ENCODE peak calls at places on chromosomes 1 and 21, in eight cellular contexts. One of them, this sample, is unnamed.

GRCh38 chr1:67590329-67590728 is 94.7 kb upstream of the GADD45A start:
- DNase-seq in GM20000: no peak
- DNase-seq in fibroblast of lung: peak
- DNase-seq in tibial nerve: no peak
- DNase-seq in MCF 10A: no peak
- DNase-seq in H9: no peak
- DNase-seq in right atrium auricular region: peak
- DNase-seq in GM13977: no peak
- DNase-seq in this sample: no peak

GRCh38 chr1:63651110-63651776 is 58.0 kb downstream of the PGM1 start:
- DNase-seq in GM20000: no peak
- DNase-seq in fibroblast of lung: peak
- DNase-seq in tibial nerve: no peak
- DNase-seq in MCF 10A: no peak
- DNase-seq in H9: no peak
- DNase-seq in right atrium auricular region: no peak
- DNase-seq in GM13977: no peak
- DNase-seq in this sample: no peak

GRCh38 chr1:21378705-21379494 is 61.0 kb upstream of the NBPF3 start:
- DNase-seq in GM20000: no peak
- DNase-seq in fibroblast of lung: peak
- DNase-seq in tibial nerve: no peak
- DNase-seq in MCF 10A: peak
- DNase-seq in H9: no peak
- DNase-seq in right atrium auricular region: no peak
- DNase-seq in GM13977: no peak
- DNase-seq in this sample: no peak

GRCh38 chr1:233598891-233599541 is 14.9 kb upstream of the KCNK1 start:
- DNase-seq in GM20000: peak
- DNase-seq in fibroblast of lung: peak
- DNase-seq in tibial nerve: no peak
- DNase-seq in MCF 10A: no peak
- DNase-seq in H9: no peak
- DNase-seq in right atrium auricular region: no peak
- DNase-seq in GM13977: peak
- DNase-seq in this sample: no peak

GRCh38 chr1:217009376-217009775 is 286.1 kb upstream of the ESRRG start:
- DNase-seq in GM20000: no peak
- DNase-seq in fibroblast of lung: no peak
- DNase-seq in tibial nerve: no peak
- DNase-seq in MCF 10A: no peak
- DNase-seq in H9: no peak
- DNase-seq in right atrium auricular region: no peak
- DNase-seq in GM13977: no peak
- DNase-seq in this sample: no peak

GRCh38 chr21:26782754-26783153 is 62.5 kb downstream of the ADAMTS1 start:
- DNase-seq in GM20000: no peak
- DNase-seq in fibroblast of lung: no peak
- DNase-seq in tibial nerve: no peak
- DNase-seq in MCF 10A: no peak
- DNase-seq in H9: no peak
- DNase-seq in right atrium auricular region: no peak
- DNase-seq in GM13977: no peak
- DNase-seq in this sample: no peak

GRCh38 chr1:154483941-154484803 is 17.8 kb upstream of the TDRD10 start:
- DNase-seq in GM20000: no peak
- DNase-seq in fibroblast of lung: peak
- DNase-seq in tibial nerve: no peak
- DNase-seq in MCF 10A: peak
- DNase-seq in H9: no peak
- DNase-seq in right atrium auricular region: no peak
- DNase-seq in GM13977: no peak
- DNase-seq in this sample: peak

GRCh38 chr1:107442545-107442944 is 301.7 kb downstream of the NTNG1 start:
- DNase-seq in GM20000: no peak
- DNase-seq in fibroblast of lung: no peak
- DNase-seq in tibial nerve: no peak
- DNase-seq in MCF 10A: no peak
- DNase-seq in H9: no peak
- DNase-seq in right atrium auricular region: no peak
- DNase-seq in GM13977: no peak
- DNase-seq in this sample: no peak

GRCh38 chr21:39593522-39593921 is 19.2 kb upstream of the B3GALT5 start:
- DNase-seq in GM20000: no peak
- DNase-seq in fibroblast of lung: peak
- DNase-seq in tibial nerve: no peak
- DNase-seq in MCF 10A: no peak
- DNase-seq in H9: no peak
- DNase-seq in right atrium auricular region: no peak
- DNase-seq in GM13977: no peak
- DNase-seq in this sample: no peak

GRCh38 chr1:235069577-235070563 is 58.8 kb downstream of the TOMM20 start:
- DNase-seq in GM20000: no peak
- DNase-seq in fibroblast of lung: peak
- DNase-seq in tibial nerve: peak
- DNase-seq in MCF 10A: peak
- DNase-seq in H9: no peak
- DNase-seq in right atrium auricular region: peak
- DNase-seq in GM13977: no peak
- DNase-seq in this sample: peak

GRCh38 chr1:162011337-162012012 is 12.2 kb downstream of the OLFML2B start:
- DNase-seq in GM20000: no peak
- DNase-seq in fibroblast of lung: no peak
- DNase-seq in tibial nerve: no peak
- DNase-seq in MCF 10A: no peak
- DNase-seq in H9: no peak
- DNase-seq in right atrium auricular region: no peak
- DNase-seq in GM13977: no peak
- DNase-seq in this sample: no peak

GRCh38 chr1:85278853-85279314 is 2.5 kb upstream of the BCL10 start:
- DNase-seq in GM20000: peak
- DNase-seq in fibroblast of lung: peak
- DNase-seq in tibial nerve: no peak
- DNase-seq in MCF 10A: peak
- DNase-seq in H9: no peak
- DNase-seq in right atrium auricular region: peak
- DNase-seq in GM13977: peak
- DNase-seq in this sample: no peak

GRCh38 chr1:57599233-57599994 is 175.6 kb upstream of the DAB1 start:
- DNase-seq in GM20000: no peak
- DNase-seq in fibroblast of lung: peak
- DNase-seq in tibial nerve: no peak
- DNase-seq in MCF 10A: no peak
- DNase-seq in H9: peak
- DNase-seq in right atrium auricular region: no peak
- DNase-seq in GM13977: no peak
- DNase-seq in this sample: no peak

GRCh38 chr1:4513326-4514114 is 140.9 kb upstream of the AJAP1 start:
- DNase-seq in GM20000: no peak
- DNase-seq in fibroblast of lung: no peak
- DNase-seq in tibial nerve: no peak
- DNase-seq in MCF 10A: no peak
- DNase-seq in H9: no peak
- DNase-seq in right atrium auricular region: no peak
- DNase-seq in GM13977: no peak
- DNase-seq in this sample: no peak

GRCh38 chr21:41418393-41418792 is 7.6 kb upstream of the MX1 start:
- DNase-seq in GM20000: no peak
- DNase-seq in fibroblast of lung: no peak
- DNase-seq in tibial nerve: no peak
- DNase-seq in MCF 10A: no peak
- DNase-seq in H9: no peak
- DNase-seq in right atrium auricular region: peak
- DNase-seq in GM13977: no peak
- DNase-seq in this sample: no peak

GRCh38 chr21:41418956-41419680 is 6.9 kb upstream of the MX1 start:
- DNase-seq in GM20000: no peak
- DNase-seq in fibroblast of lung: no peak
- DNase-seq in tibial nerve: no peak
- DNase-seq in MCF 10A: no peak
- DNase-seq in H9: no peak
- DNase-seq in right atrium auricular region: peak
- DNase-seq in GM13977: no peak
- DNase-seq in this sample: no peak

GRCh38 chr21:41422546-41423372 is 3.3 kb upstream of the MX1 start:
- DNase-seq in GM20000: no peak
- DNase-seq in fibroblast of lung: no peak
- DNase-seq in tibial nerve: no peak
- DNase-seq in MCF 10A: no peak
- DNase-seq in H9: no peak
- DNase-seq in right atrium auricular region: no peak
- DNase-seq in GM13977: no peak
- DNase-seq in this sample: no peak

GRCh38 chr21:41425588-41425953 is 468 bp upstream of the MX1 start:
- DNase-seq in GM20000: no peak
- DNase-seq in fibroblast of lung: no peak
- DNase-seq in tibial nerve: no peak
- DNase-seq in MCF 10A: no peak
- DNase-seq in H9: no peak
- DNase-seq in right atrium auricular region: no peak
- DNase-seq in GM13977: no peak
- DNase-seq in this sample: no peak

DNA sequence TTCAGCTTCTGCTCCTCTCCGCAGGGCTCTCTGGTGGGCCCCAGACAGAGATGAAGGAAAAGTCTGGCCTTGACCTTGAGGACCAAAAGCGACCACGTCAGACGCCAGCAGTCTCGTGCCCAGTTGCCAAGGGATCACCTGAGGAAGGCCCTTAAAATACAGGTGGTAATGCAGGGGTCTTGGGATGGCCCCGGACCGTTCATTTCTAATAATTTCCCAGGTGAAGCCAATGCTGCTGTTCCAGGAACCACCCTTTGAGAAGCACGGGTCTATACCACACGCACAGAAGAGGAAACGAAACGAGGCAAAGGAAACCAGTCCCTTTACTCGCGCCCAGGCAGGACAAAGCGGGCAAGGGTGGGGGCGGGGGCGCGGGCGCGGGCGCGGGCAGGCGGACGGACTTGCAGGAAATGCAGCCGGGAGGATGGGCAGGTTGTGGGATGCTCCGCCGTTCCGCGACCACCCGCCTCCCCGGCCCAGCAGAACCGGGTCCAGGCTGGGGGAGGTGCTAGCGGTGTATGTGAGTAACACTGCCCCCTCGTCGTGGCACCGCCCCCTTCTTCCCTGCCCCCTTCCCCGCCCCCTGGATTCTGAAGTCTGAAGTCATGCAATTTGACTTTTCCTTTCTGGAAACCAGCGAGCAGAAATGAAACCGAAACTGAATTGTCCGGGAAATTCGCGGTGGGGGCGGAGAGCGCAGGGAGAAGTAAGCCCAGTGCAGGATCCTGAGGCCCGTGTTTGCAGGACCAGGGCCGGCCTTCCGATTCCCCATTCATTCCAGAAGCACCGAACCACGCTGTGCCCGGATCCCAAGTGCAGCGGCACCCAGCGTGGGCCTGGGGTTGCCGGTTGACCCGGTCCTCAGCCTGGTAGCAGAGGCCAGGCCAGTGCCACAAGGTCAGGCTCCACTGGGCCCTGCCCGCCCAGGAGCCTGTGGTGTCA is 5.8 kb upstream of the MX1 start:
- DNase-seq in GM20000: peak
- DNase-seq in fibroblast of lung: peak
- DNase-seq in tibial nerve: peak
- DNase-seq in MCF 10A: peak
- DNase-seq in H9: peak
- DNase-seq in right atrium auricular region: peak
- DNase-seq in GM13977: peak
- DNase-seq in this sample: peak
- TF ChIP-seq CTCF in GM20000: no peak
- TF ChIP-seq CTCF in fibroblast of lung: no peak
- TF ChIP-seq CTCF in tibial nerve: peak
- TF ChIP-seq CTCF in MCF 10A: no peak
- TF ChIP-seq CTCF in H9: no peak
- TF ChIP-seq CTCF in right atrium auricular region: peak
- TF ChIP-seq CTCF in GM13977: no peak
- TF ChIP-seq CTCF in this sample: no peak

GRCh38 chr1:152047954-152048640 is 11.3 kb upstream of the S100A11 start:
- DNase-seq in GM20000: peak
- DNase-seq in fibroblast of lung: peak
- DNase-seq in tibial nerve: peak
- DNase-seq in MCF 10A: peak
- DNase-seq in H9: peak
- DNase-seq in right atrium auricular region: peak
- DNase-seq in GM13977: peak
- DNase-seq in this sample: peak
- TF ChIP-seq CTCF in GM20000: peak
- TF ChIP-seq CTCF in fibroblast of lung: peak
- TF ChIP-seq CTCF in tibial nerve: peak
- TF ChIP-seq CTCF in MCF 10A: peak
- TF ChIP-seq CTCF in H9: peak
- TF ChIP-seq CTCF in right atrium auricular region: peak
- TF ChIP-seq CTCF in GM13977: peak
- TF ChIP-seq CTCF in this sample: no peak

GRCh38 chr1:178399177-178399728 is 97.5 kb downstream of the CLEC20A start:
- DNase-seq in GM20000: no peak
- DNase-seq in fibroblast of lung: no peak
- DNase-seq in tibial nerve: no peak
- DNase-seq in MCF 10A: peak
- DNase-seq in H9: peak
- DNase-seq in right atrium auricular region: no peak
- DNase-seq in GM13977: no peak
- DNase-seq in this sample: no peak

GRCh38 chr1:178393370-178393769 is 103.4 kb downstream of the CLEC20A start:
- DNase-seq in GM20000: no peak
- DNase-seq in fibroblast of lung: no peak
- DNase-seq in tibial nerve: no peak
- DNase-seq in MCF 10A: no peak
- DNase-seq in H9: no peak
- DNase-seq in right atrium auricular region: no peak
- DNase-seq in GM13977: no peak
- DNase-seq in this sample: no peak

GRCh38 chr1:178397678-178398077 is 99.1 kb downstream of the CLEC20A start:
- DNase-seq in GM20000: no peak
- DNase-seq in fibroblast of lung: peak
- DNase-seq in tibial nerve: no peak
- DNase-seq in MCF 10A: peak
- DNase-seq in H9: no peak
- DNase-seq in right atrium auricular region: no peak
- DNase-seq in GM13977: no peak
- DNase-seq in this sample: no peak

GRCh38 chr1:178396789-178397188 is 100.0 kb downstream of the CLEC20A start:
- DNase-seq in GM20000: no peak
- DNase-seq in fibroblast of lung: no peak
- DNase-seq in tibial nerve: no peak
- DNase-seq in MCF 10A: no peak
- DNase-seq in H9: no peak
- DNase-seq in right atrium auricular region: no peak
- DNase-seq in GM13977: no peak
- DNase-seq in this sample: no peak
- TF ChIP-seq CTCF in GM20000: no peak
- TF ChIP-seq CTCF in fibroblast of lung: peak
- TF ChIP-seq CTCF in tibial nerve: no peak
- TF ChIP-seq CTCF in MCF 10A: no peak
- TF ChIP-seq CTCF in H9: no peak
- TF ChIP-seq CTCF in right atrium auricular region: peak
- TF ChIP-seq CTCF in GM13977: no peak
- TF ChIP-seq CTCF in this sample: no peak

DNA sequence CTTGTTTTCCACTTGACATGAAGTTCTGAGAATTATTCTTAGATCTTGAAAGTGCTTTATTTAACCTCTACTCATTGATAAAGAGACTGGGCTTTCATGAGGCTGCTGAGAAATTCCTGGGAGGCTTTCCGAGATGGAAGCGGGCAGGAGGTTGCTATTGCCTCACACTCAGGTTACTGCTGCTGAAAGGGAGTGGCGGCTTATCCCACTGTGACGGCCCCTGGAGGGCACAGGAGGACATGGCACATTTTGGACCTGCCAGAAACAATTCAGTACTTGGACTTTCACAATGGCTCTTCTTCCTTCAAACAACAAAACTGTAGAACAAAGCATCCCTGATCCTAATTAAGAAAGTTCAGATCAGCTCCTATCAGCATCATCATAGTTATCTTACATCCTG is 16.2 kb upstream of the MARK1 start:
- DNase-seq in GM20000: no peak
- DNase-seq in fibroblast of lung: no peak
- DNase-seq in tibial nerve: no peak
- DNase-seq in MCF 10A: peak
- DNase-seq in H9: peak
- DNase-seq in right atrium auricular region: no peak
- DNase-seq in GM13977: no peak
- DNase-seq in this sample: no peak
- TF ChIP-seq CTCF in GM20000: no peak
- TF ChIP-seq CTCF in fibroblast of lung: peak
- TF ChIP-seq CTCF in tibial nerve: no peak
- TF ChIP-seq CTCF in MCF 10A: peak
- TF ChIP-seq CTCF in H9: peak
- TF ChIP-seq CTCF in right atrium auricular region: peak
- TF ChIP-seq CTCF in GM13977: no peak
- TF ChIP-seq CTCF in this sample: no peak

This sample was measured in omental fat pad.